ENCODE peak calls at places on chromosomes 5 and 9, in six cellular contexts. U is GM23338, Y is keratinocyte, T is hepatocyte, O is fibroblast of lung, V is astrocyte. B is an unnamed sample. For H3K27me3, the result is how much of the 10 kb centered on the place peaks cover.

GRCh38 chr5:110802998-110803397 is 64.2 kb downstream of the SLC25A46 start:
- DNase-seq in Y (no peak), V (no peak), T (no peak), U (no peak), O (no peak), B (no peak)

GRCh38 chr5:75236322-75237316 is at the start of gene ANKRD31:
- DNase-seq in V (peak), Y (peak), O (peak), U (peak), T (peak), B (peak)

GRCh38 chr9:77063645-77064285 is 44.3 kb downstream of the FOXB2 start:
- DNase-seq in Y (peak), U (no peak), T (peak), V (peak), O (peak), B (no peak)

GRCh38 chr5:82313016-82313415 is 34.9 kb upstream of the RPS23 start:
- DNase-seq in V (peak), Y (no peak), T (peak), O (peak), U (peak), B (peak)

GRCh38 chr9:109568568-109569210 is 70.6 kb upstream of the PTPN3 start:
- DNase-seq in V (no peak), O (no peak), U (no peak), Y (no peak), T (no peak), B (no peak)

GRCh38 chr9:37564931-37565330 is 11.2 kb downstream of the FBXO10 start:
- DNase-seq in Y (no peak), V (no peak), T (no peak), U (no peak), O (no peak), B (no peak)

GRCh38 chr5:33594006-33594405 is 153.2 kb downstream of the TARS1 start:
- DNase-seq in U (no peak), O (no peak), T (no peak), V (no peak), Y (no peak), B (no peak)

GRCh38 chr5:17258429-17258828 is 41.0 kb downstream of the BASP1 start:
- DNase-seq in O (peak), U (no peak), Y (no peak), V (peak), T (no peak), B (no peak)

GRCh38 chr9:78857371-78858225 is 560.7 kb downstream of the PSAT1 start:
- DNase-seq in Y (no peak), V (no peak), T (no peak), O (peak), U (no peak), B (no peak)

GRCh38 chr5:157160001-157160400 is 6.1 kb downstream of the GARIN3 start:
- DNase-seq in O (no peak), V (no peak), Y (no peak), T (no peak), U (no peak), B (no peak)

GRCh38 chr9:129242971-129243561 is 65.0 kb upstream of the IER5L start:
- DNase-seq in U (no peak), V (peak), T (no peak), Y (no peak), O (peak), B (no peak)

GRCh38 chr9:111897831-111898144 is 1.2 kb downstream of the UGCG start:
- DNase-seq in Y (no peak), T (no peak), U (no peak), V (no peak), O (peak), B (no peak)

GRCh38 chr9:90444609-90445008 is 198.0 kb downstream of the DIRAS2 start:
- DNase-seq in Y (no peak), U (no peak), T (no peak), V (no peak), O (no peak), B (no peak)

GRCh38 chr5:73233461-73234151 is 60.6 kb downstream of the TMEM174 start:
- DNase-seq in U (peak), O (peak), Y (no peak), V (no peak), T (peak), B (no peak)

GRCh38 chr5:55081541-55081940 is 20.9 kb upstream of the GZMA start:
- DNase-seq in T (no peak), Y (no peak), O (no peak), V (no peak), U (no peak), B (no peak)

GRCh38 chr5:56273376-56274005 is 40.4 kb upstream of the ANKRD55 start:
- DNase-seq in U (no peak), Y (no peak), V (no peak), T (no peak), O (no peak), B (no peak)

GRCh38 chr9:120214331-120214730 is 365.6 kb downstream of the CDK5RAP2 start:
- DNase-seq in T (no peak), U (no peak), V (no peak), O (no peak), Y (no peak), B (no peak)

GRCh38 chr9:21883642-21884041 is 81.2 kb downstream of the MTAP start:
- DNase-seq in T (no peak), U (peak), Y (no peak), O (no peak), V (no peak), B (no peak)

GRCh38 chr9:86175743-86176456 is 76.5 kb upstream of the GOLM1 start:
- DNase-seq in Y (no peak), V (no peak), T (no peak), U (no peak), O (no peak), B (peak)

GRCh38 chr9:32968101-32969011 is 33.1 kb downstream of the APTX start:
- DNase-seq in T (peak), V (no peak), U (peak), O (peak), Y (no peak), B (no peak)

GRCh38 chr5:55902696-55903095 is 51.5 kb downstream of the IL31RA start:
- DNase-seq in O (peak), T (no peak), Y (no peak), U (no peak), V (no peak), B (no peak)

GRCh38 chr9:136840140-136840876 is 2.0 kb upstream of the AJM1 start:
- DNase-seq in V (no peak), T (peak), Y (no peak), O (no peak), U (no peak), B (peak)

GRCh38 chr9:132600326-132600984 is 18.0 kb downstream of the BARHL1 start:
- DNase-seq in Y (no peak), U (no peak), V (no peak), T (no peak), O (no peak), B (no peak)

GRCh38 chr5:66469684-66470083 is 126.5 kb upstream of the MAST4 start:
- DNase-seq in V (no peak), Y (no peak), T (no peak), U (peak), O (no peak), B (no peak)

DNA sequence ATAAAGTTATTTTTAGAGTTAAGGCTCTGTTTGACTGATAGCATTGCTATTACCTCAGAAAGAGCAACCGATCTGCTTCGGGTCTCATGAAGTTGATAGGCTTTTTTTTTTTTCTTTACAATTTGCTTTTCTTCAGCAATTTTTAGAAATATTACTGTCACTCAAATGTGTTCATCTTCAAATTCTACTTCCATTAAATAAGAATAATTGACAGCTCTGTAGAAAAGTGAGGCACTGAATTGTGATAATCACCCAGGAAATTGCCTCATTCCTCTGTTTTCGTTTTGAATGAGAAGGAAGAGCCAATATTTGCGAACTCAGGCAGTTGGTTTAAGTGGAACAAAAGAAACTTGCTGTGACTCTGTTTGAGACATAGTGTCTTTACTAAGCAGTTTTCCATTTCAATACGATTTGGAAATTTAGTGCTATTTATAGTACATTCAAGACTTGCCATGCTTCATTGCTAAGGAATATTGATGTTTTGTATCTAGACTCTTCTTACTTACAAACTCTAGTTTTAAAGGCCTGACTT is 700.5 kb upstream of the CDH10 start:
- DNase-seq in V (no peak), U (peak), O (no peak), T (no peak), Y (no peak), B (no peak)
- H2AFZ ChIP-seq in V (no peak), U (no peak), O (no peak), T (no peak), Y (no peak), B (no peak)

GRCh38 chr9:34675048-34675714 is 12.7 kb upstream of the CCL27 start:
- DNase-seq in Y (no peak), U (peak), T (peak), O (peak), V (peak), B (peak)
- TF ChIP-seq CTCF in Y (peak), U (peak), T (peak), O (peak), V (peak), B (peak)

GRCh38 chr9:97845130-97845529 is 7.9 kb upstream of the FOXE1 start:
- DNase-seq in Y (no peak), T (no peak), U (no peak), V (peak), O (peak), B (no peak)

GRCh38 chr9:97845763-97846162 is 7.3 kb upstream of the FOXE1 start:
- DNase-seq in U (no peak), V (no peak), Y (no peak), O (no peak), T (no peak), B (no peak)

GRCh38 chr9:97840521-97840920 is 12.5 kb upstream of the FOXE1 start:
- DNase-seq in O (peak), T (no peak), U (no peak), V (peak), Y (no peak), B (no peak)

GRCh38 chr9:97846347-97846746 is 6.7 kb upstream of the FOXE1 start:
- DNase-seq in V (no peak), Y (no peak), T (no peak), U (peak), O (no peak), B (no peak)

GRCh38 chr9:97842960-97843359 is 10.1 kb upstream of the FOXE1 start:
- DNase-seq in Y (no peak), T (no peak), U (no peak), V (no peak), O (no peak), B (no peak)
- H3K27me3 ChIP-seq in Y (under half), T (half or more), U (half or more), V (under half), O (under half), B (under half)

GRCh38 chr5:120615967-120616645 is 152.0 kb downstream of the PRR16 start:
- DNase-seq in U (peak), T (no peak), O (peak), V (peak), Y (no peak), B (peak)
- H2AFZ ChIP-seq in U (no peak), T (no peak), O (no peak), V (no peak), Y (peak), B (no peak)

GRCh38 chr5:142167458-142167857 is 58.9 kb downstream of the NDFIP1 start:
- DNase-seq in V (no peak), O (no peak), U (no peak), T (no peak), Y (no peak), B (no peak)
- TF ChIP-seq CTCF in V (no peak), O (no peak), U (peak), T (no peak), Y (peak), B (peak)

GRCh38 chr5:135030123-135030517 is 3.9 kb downstream of the PITX1 start:
- DNase-seq in U (no peak), O (no peak), Y (no peak), T (no peak), V (no peak), B (no peak)
- H3K27me3 ChIP-seq in U (half or more), O (under half), Y (half or more), T (under half), V (half or more), B (under half)

DNA sequence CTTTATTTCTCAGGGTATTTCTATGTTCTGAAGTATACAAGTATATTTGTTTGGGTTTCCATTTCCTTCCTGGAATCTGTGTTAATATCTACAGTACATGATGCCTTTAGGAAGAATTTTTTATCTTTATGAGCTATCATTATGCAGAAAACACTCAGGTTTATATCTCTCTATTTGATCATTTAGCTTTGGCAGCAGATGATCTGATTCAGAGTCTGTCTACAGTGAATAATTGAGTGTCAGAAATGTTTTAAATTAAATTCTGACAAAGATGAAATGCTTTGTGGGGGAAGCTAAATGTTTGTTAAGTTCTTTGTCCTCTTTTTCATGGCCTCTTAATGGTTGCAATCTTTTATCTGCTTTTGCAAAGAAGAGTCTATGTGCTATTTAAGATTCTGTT is 2141.0 kb upstream of the ACO1 start:
- DNase-seq in V (no peak), Y (no peak), U (no peak), T (no peak), O (no peak), B (no peak)
- H2AFZ ChIP-seq in V (no peak), Y (no peak), U (no peak), T (no peak), O (no peak), B (no peak)

GRCh38 chr9:114075602-114076001 is 2.5 kb downstream of the AMBP start:
- DNase-seq in V (no peak), O (no peak), U (no peak), T (no peak), Y (no peak), B (no peak)

GRCh38 chr9:114070188-114071103 is 7.7 kb downstream of the AMBP start:
- DNase-seq in U (no peak), V (no peak), T (no peak), O (no peak), Y (no peak), B (no peak)

GRCh38 chr9:114069476-114070187 is 8.5 kb downstream of the AMBP start:
- DNase-seq in O (no peak), V (no peak), Y (no peak), U (no peak), T (no peak), B (no peak)

GRCh38 chr9:114072181-114073140 is 5.6 kb downstream of the AMBP start:
- DNase-seq in U (peak), O (peak), T (no peak), Y (no peak), V (peak), B (no peak)

GRCh38 chr9:114071197-114071795 is 6.8 kb downstream of the AMBP start:
- DNase-seq in Y (no peak), U (no peak), O (no peak), V (no peak), T (no peak), B (no peak)
- TF ChIP-seq CTCF in Y (no peak), U (no peak), O (no peak), V (no peak), T (no peak), B (no peak)

GRCh38 chr5:38257236-38258036 is 923 bp upstream of the EGFLAM start:
- DNase-seq in U (peak), Y (no peak), T (no peak), O (no peak), V (no peak), B (no peak)
- H3K27me3 ChIP-seq in U (half or more), Y (half or more), T (half or more), O (under half), V (half or more), B (half or more)

GRCh38 chr5:62214701-62215100 is 91.3 kb upstream of the KIF2A start:
- DNase-seq in O (no peak), Y (no peak), U (no peak), T (no peak), V (no peak), B (no peak)

GRCh38 chr5:62212648-62213047 is 93.4 kb upstream of the KIF2A start:
- DNase-seq in T (no peak), V (no peak), Y (no peak), O (no peak), U (no peak), B (no peak)

GRCh38 chr5:62206150-62206829 is 99.7 kb upstream of the KIF2A start:
- DNase-seq in T (peak), O (no peak), U (peak), Y (no peak), V (no peak), B (no peak)

GRCh38 chr5:62208218-62208852 is 97.7 kb upstream of the KIF2A start:
- DNase-seq in Y (no peak), O (no peak), U (no peak), T (no peak), V (no peak), B (no peak)

DNA sequence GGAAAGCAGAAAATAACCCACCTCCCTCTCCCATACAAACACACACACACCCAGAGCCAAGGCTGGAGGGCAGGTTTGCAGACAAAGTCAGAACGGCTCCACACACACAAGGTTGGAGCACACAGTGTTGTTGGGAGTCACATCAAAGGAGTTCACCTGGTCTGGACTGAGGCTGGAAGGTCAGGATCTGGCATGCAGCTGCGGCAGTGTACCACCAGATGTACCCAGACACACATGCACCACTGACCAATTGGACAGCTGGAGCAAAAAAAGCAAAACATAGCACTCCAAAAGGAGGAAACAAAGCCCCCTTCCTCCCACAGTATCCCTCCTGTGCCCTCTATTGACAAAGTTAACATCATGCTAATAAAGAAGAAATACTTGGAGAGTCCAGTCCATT is 94.6 kb upstream of the KIF2A start:
- DNase-seq in O (no peak), V (no peak), Y (no peak), T (no peak), U (no peak), B (no peak)
- H2AFZ ChIP-seq in O (no peak), V (no peak), Y (no peak), T (no peak), U (peak), B (no peak)